ENCODE peak calls at places on chromosomes 5 and 9, in five cellular contexts. One of them, this sample, is unnamed.

GRCh38 chr9:23754551-23754950 is 71.5 kb downstream of the ELAVL2 start:
- DNase-seq in GM12891: no peak
- DNase-seq in HepG2: no peak
- DNase-seq in GM12878: no peak
- DNase-seq in K562: no peak
- DNase-seq in this sample: no peak

GRCh38 chr9:121598167-121599000 is 53.0 kb upstream of the DAB2IP start:
- DNase-seq in GM12891: no peak
- DNase-seq in GM12878: no peak
- DNase-seq in K562: no peak
- DNase-seq in HepG2: no peak
- DNase-seq in this sample: no peak

GRCh38 chr9:129446828-129447550 is 173.9 kb downstream of the C9orf50 start:
- DNase-seq in GM12891: no peak
- DNase-seq in HepG2: peak
- DNase-seq in GM12878: no peak
- DNase-seq in K562: no peak
- DNase-seq in this sample: no peak

GRCh38 chr5:140794594-140795258 is at the start of gene PCDHA2:
- DNase-seq in GM12891: no peak
- DNase-seq in K562: no peak
- DNase-seq in HepG2: no peak
- DNase-seq in GM12878: no peak
- DNase-seq in this sample: no peak

GRCh38 chr9:101737165-101737704 is 1.2 kb downstream of the GRIN3A start:
- DNase-seq in GM12891: no peak
- DNase-seq in GM12878: no peak
- DNase-seq in HepG2: no peak
- DNase-seq in K562: no peak
- DNase-seq in this sample: no peak

GRCh38 chr9:127796899-127797370 is 5.7 kb upstream of the FPGS start:
- DNase-seq in HepG2: no peak
- DNase-seq in K562: no peak
- DNase-seq in GM12878: no peak
- DNase-seq in GM12891: no peak
- DNase-seq in this sample: no peak

GRCh38 chr9:112174965-112175795 is at the start of gene SUSD1:
- DNase-seq in HepG2: peak
- DNase-seq in GM12878: no peak
- DNase-seq in K562: peak
- DNase-seq in GM12891: peak
- DNase-seq in this sample: peak

GRCh38 chr9:112890106-112891081 is at the start of gene SLC46A2:
- DNase-seq in K562: no peak
- DNase-seq in GM12891: no peak
- DNase-seq in HepG2: no peak
- DNase-seq in GM12878: no peak
- DNase-seq in this sample: no peak

GRCh38 chr9:127574089-127574921 is 37.8 kb upstream of the STXBP1 start:
- DNase-seq in HepG2: no peak
- DNase-seq in K562: no peak
- DNase-seq in GM12891: no peak
- DNase-seq in GM12878: no peak
- DNase-seq in this sample: no peak

GRCh38 chr9:105712773-105713172 is 18.4 kb downstream of the TMEM38B start:
- DNase-seq in K562: no peak
- DNase-seq in GM12891: no peak
- DNase-seq in HepG2: no peak
- DNase-seq in GM12878: no peak
- DNase-seq in this sample: no peak

GRCh38 chr9:105712297-105712696 is 18.0 kb downstream of the TMEM38B start:
- DNase-seq in HepG2: no peak
- DNase-seq in K562: no peak
- DNase-seq in GM12878: no peak
- DNase-seq in GM12891: no peak
- DNase-seq in this sample: no peak

GRCh38 chr9:105713939-105714331 is 19.6 kb downstream of the TMEM38B start:
- DNase-seq in GM12891: no peak
- DNase-seq in GM12878: no peak
- DNase-seq in HepG2: no peak
- DNase-seq in K562: no peak
- DNase-seq in this sample: no peak

GRCh38 chr9:105711867-105712266 is 17.5 kb downstream of the TMEM38B start:
- DNase-seq in GM12891: no peak
- DNase-seq in K562: no peak
- DNase-seq in GM12878: no peak
- DNase-seq in HepG2: no peak
- DNase-seq in this sample: no peak

GRCh38 chr9:105713260-105713938 is 19.1 kb downstream of the TMEM38B start:
- DNase-seq in HepG2: no peak
- DNase-seq in K562: no peak
- DNase-seq in GM12891: no peak
- DNase-seq in GM12878: no peak
- DNase-seq in this sample: no peak
- TF ChIP-seq POLR2AphosphoS5 in HepG2: no peak
- TF ChIP-seq POLR2AphosphoS5 in K562: no peak
- TF ChIP-seq POLR2AphosphoS5 in GM12891: no peak
- TF ChIP-seq POLR2AphosphoS5 in GM12878: no peak
- TF ChIP-seq POLR2AphosphoS5 in this sample: no peak

DNA sequence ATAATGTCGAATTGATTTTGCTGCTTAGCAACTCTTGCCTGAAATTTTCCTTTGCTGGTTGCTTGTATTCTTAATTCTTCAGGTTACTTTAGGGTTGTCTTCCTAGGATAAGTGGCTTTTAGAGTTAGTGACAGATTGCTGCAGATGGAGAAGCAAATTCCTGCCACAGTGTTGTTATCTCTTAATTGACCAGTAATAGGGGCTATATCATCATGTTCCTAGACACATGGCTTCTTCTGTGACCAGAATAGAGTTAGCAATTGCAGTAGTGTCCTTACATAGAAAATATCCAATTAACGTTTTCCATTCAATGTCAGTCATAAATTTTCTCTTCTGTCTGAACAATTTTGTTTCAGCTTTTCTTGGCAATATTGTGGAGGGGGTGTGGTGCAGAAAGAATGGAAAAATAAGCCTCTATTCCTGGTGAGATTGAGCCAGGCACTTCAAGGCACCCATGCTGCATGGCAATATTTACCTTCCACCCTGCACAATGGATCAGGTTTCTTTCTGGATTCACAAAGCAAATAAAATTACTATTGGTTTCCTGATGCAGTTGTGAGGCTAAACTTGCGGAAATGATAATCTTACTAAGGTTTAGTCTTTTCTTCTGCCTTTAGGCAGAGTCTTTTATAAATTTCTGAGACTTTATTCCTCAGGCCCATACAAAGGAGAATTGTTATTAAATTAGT is 1481.5 kb downstream of the EFNA5 start:
- DNase-seq in GM12891: no peak
- DNase-seq in HepG2: no peak
- DNase-seq in K562: no peak
- DNase-seq in GM12878: no peak
- DNase-seq in this sample: no peak
- TF ChIP-seq TAF1 in GM12891: no peak
- TF ChIP-seq TAF1 in HepG2: no peak
- TF ChIP-seq TAF1 in K562: no peak
- TF ChIP-seq TAF1 in GM12878: no peak
- TF ChIP-seq TAF1 in this sample: no peak

DNA sequence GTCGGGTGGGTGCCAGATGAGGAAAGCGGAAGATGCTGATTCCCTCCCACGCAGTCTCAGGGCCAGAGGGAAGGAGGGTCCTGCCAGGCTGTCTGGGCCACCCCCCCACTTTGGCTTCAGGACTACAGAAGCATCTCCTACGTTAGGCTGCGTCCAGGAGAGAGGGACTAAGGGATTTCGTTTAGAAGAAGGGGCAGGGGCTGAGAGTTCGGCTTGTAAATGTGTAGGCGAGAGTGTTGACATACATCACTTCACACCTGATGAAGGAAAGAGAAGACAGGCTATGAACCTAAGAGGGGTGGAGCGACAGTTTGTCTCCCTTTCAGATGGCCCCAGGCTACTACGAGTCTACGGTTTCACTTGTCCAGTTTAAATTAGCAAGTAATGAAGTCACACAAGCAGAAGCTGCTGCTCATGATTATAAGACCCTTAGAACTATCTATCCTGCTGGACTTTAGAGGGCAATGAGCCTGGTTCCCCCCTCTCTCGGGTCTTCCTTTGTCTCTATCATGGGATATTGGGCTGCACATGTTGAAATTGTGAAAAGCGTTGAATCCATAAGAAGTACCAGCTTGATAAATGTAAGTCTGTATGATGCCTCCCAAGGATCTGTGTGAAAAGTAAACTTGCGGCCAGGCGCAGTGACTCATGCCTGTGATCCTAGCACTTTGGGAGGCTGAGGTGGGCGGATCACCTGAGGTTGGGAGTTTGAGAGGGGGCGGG is 193.0 kb downstream of the AOPEP start:
- DNase-seq in K562: peak
- DNase-seq in GM12891: no peak
- DNase-seq in GM12878: no peak
- DNase-seq in HepG2: no peak
- DNase-seq in this sample: no peak
- TF ChIP-seq POLR2A in K562: no peak
- TF ChIP-seq POLR2A in GM12891: no peak
- TF ChIP-seq POLR2A in GM12878: no peak
- TF ChIP-seq POLR2A in HepG2: no peak
- TF ChIP-seq POLR2A in this sample: no peak

GRCh38 chr5:77491783-77492652 is at the start of gene WDR41:
- DNase-seq in GM12891: peak
- DNase-seq in HepG2: peak
- DNase-seq in K562: peak
- DNase-seq in GM12878: peak
- DNase-seq in this sample: peak
- TF ChIP-seq POLR2AphosphoS5 in GM12891: peak
- TF ChIP-seq POLR2AphosphoS5 in HepG2: peak
- TF ChIP-seq POLR2AphosphoS5 in K562: peak
- TF ChIP-seq POLR2AphosphoS5 in GM12878: peak
- TF ChIP-seq POLR2AphosphoS5 in this sample: peak

GRCh38 chr5:172105811-172106210 is 82.2 kb downstream of the STK10 start:
- DNase-seq in GM12891: no peak
- DNase-seq in GM12878: no peak
- DNase-seq in K562: no peak
- DNase-seq in HepG2: no peak
- DNase-seq in this sample: no peak

GRCh38 chr5:172104801-172105701 is 83.0 kb downstream of the STK10 start:
- DNase-seq in GM12878: no peak
- DNase-seq in GM12891: no peak
- DNase-seq in K562: no peak
- DNase-seq in HepG2: no peak
- DNase-seq in this sample: no peak

GRCh38 chr5:172109749-172110148 is 78.3 kb downstream of the STK10 start:
- DNase-seq in HepG2: no peak
- DNase-seq in GM12891: no peak
- DNase-seq in K562: no peak
- DNase-seq in GM12878: no peak
- DNase-seq in this sample: no peak

GRCh38 chr5:172106511-172107356 is 81.3 kb downstream of the STK10 start:
- DNase-seq in GM12878: peak
- DNase-seq in GM12891: peak
- DNase-seq in HepG2: no peak
- DNase-seq in K562: peak
- DNase-seq in this sample: no peak

DNA sequence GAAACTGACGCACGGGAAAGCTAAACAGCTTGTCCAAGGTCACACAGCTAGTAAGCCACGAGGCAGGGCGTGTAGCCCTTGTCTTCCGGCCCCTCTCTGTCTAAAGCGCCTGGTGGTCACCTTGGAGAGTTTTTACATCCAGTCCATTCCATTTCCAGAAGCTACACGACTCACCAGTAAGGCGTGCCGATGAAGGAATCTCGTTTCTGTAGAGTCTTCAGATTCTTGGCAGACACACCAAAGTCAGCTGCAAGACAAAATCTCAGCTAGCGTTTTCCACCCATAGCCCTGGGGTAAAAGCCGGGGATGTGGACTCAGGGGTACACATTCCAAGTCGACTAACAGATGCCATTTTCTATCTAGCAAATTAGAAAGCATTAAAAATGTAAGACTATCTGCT is 80.4 kb downstream of the STK10 start:
- DNase-seq in GM12878: no peak
- DNase-seq in GM12891: no peak
- DNase-seq in K562: no peak
- DNase-seq in HepG2: no peak
- DNase-seq in this sample: no peak
- TF ChIP-seq TAF1 in GM12878: no peak
- TF ChIP-seq TAF1 in GM12891: no peak
- TF ChIP-seq TAF1 in K562: no peak
- TF ChIP-seq TAF1 in HepG2: no peak
- TF ChIP-seq TAF1 in this sample: no peak